ENCODE peak calls at places on chromosomes 13 and 19, in four cellular contexts. U is HepG2, L is GM12878, W is K562. Y is an unnamed sample.

GRCh38 chr13:22506286-22506685 is 674.5 kb upstream of the SGCG start:
- DNase-seq in U (no peak), L (no peak), W (no peak), Y (no peak)

GRCh38 chr13:111186305-111186930 is 71.3 kb downstream of the ARHGEF7 start:
- DNase-seq in U (no peak), L (no peak), W (no peak), Y (no peak)

GRCh38 chr19:51359294-51359693 is 6.9 kb downstream of the ETFB start:
- DNase-seq in U (no peak), L (no peak), W (no peak), Y (peak; percentile 76)

GRCh38 chr13:48489666-48490065 is 43.2 kb downstream of the RCBTB2 start:
- DNase-seq in U (no peak), L (no peak), W (no peak), Y (no peak)

GRCh38 chr13:21033866-21034601 is 27.4 kb downstream of the LATS2 start:
- DNase-seq in U (no peak), L (no peak), W (no peak), Y (no peak)

GRCh38 chr13:111399776-111400505 is 79.5 kb downstream of the TEX29 start:
- DNase-seq in U (no peak), L (no peak), W (no peak), Y (no peak)

GRCh38 chr19:15892012-15892411 is 5.9 kb downstream of the CYP4F2 start:
- DNase-seq in U (no peak), L (no peak), W (no peak), Y (no peak)

GRCh38 chr19:33311326-33311682 is 9.0 kb upstream of the CEBPA start:
- DNase-seq in U (no peak), L (no peak), W (peak; percentile 29), Y (no peak)

GRCh38 chr13:30892966-30893365 is 13.1 kb upstream of the MEDAG start:
- DNase-seq in U (peak; percentile 17), L (no peak), W (peak; percentile 34), Y (peak; percentile 53)

GRCh38 chr13:53778937-53779336 is 750.3 kb downstream of the OLFM4 start:
- DNase-seq in U (no peak), L (no peak), W (no peak), Y (no peak)

GRCh38 chr13:113162783-113163685 is 4.6 kb downstream of the PROZ start:
- DNase-seq in U (no peak), L (no peak), W (no peak), Y (no peak)

GRCh38 chr19:4201798-4202197 is 19.3 kb downstream of the ANKRD24 start:
- DNase-seq in U (no peak), L (no peak), W (no peak), Y (no peak)

GRCh38 chr19:28887920-28888618 is 324.9 kb downstream of the UQCRFS1 start:
- DNase-seq in U (no peak), L (no peak), W (no peak), Y (no peak)

GRCh38 chr13:51357928-51358595 is 18.6 kb downstream of the SERPINE3 start:
- DNase-seq in U (no peak), L (no peak), W (no peak), Y (no peak)

GRCh38 chr19:18306903-18307681 is 15.8 kb downstream of the LSM4 start:
- DNase-seq in U (no peak), L (no peak), W (no peak), Y (no peak)

GRCh38 chr13:79794936-79795335 is 314.0 kb downstream of the NDFIP2 start:
- DNase-seq in U (no peak), L (no peak), W (no peak), Y (no peak)

GRCh38 chr13:87820221-87820620 is 149.1 kb downstream of the SLITRK5 start:
- DNase-seq in U (no peak), L (no peak), W (no peak), Y (no peak)

GRCh38 chr13:49786609-49787008 is 5.9 kb downstream of the KPNA3 start:
- DNase-seq in U (no peak), L (no peak), W (no peak), Y (no peak)

GRCh38 chr13:49789961-49790360 is 2.5 kb downstream of the KPNA3 start:
- DNase-seq in U (no peak), L (no peak), W (peak; percentile 46), Y (no peak)

GRCh38 chr13:49791753-49792549 is 531 bp downstream of the KPNA3 start:
- DNase-seq in U (no peak), L (no peak), W (peak; percentile 52), Y (peak; percentile 29)

GRCh38 chr13:49792550-49793324 is at the start of gene KPNA3:
- DNase-seq in U (peak; percentile 89), L (peak; percentile 85), W (peak; percentile 94), Y (peak; percentile 93)

DNA sequence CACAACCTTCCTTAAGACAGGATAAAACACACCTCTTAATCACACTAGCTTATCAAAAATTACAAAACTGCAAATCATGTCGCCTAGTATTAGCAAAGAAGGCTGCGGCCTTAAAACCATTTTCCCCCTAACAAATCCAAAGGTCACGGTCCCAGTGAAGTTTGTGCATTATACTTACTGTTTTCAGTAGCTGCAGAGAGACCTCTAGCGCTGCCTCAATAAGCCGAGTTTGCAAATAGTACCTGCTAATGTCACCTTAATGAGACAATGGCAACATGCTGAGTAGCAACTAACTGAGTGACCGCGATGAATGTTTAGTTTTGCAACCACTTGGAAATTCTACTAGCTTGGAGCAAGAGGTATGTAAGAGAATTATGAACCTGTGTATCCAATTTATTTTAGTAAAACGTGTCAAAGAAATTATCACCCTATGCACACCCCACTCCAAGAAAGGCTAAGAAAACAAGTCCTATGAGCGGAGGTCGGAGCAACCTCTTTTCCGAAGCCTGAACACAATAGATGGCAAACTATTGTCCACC is 1.2 kb downstream of the KPNA3 start:
- DNase-seq in U (peak; percentile 84), L (peak; percentile 40), W (peak; percentile 55), Y (no peak)
- TF ChIP-seq CEBPB in U (no peak), L (no peak), W (no peak), Y (no peak)

GRCh38 chr19:39676004-39676403 is 20.3 kb downstream of the LGALS16 start:
- DNase-seq in U (no peak), L (peak; percentile 66), W (no peak), Y (peak; percentile 37)

GRCh38 chr19:39672473-39672872 is 16.8 kb downstream of the LGALS16 start:
- DNase-seq in U (no peak), L (no peak), W (no peak), Y (no peak)

GRCh38 chr19:39670998-39671397 is 15.3 kb downstream of the LGALS16 start:
- DNase-seq in U (no peak), L (no peak), W (no peak), Y (no peak)

DNA sequence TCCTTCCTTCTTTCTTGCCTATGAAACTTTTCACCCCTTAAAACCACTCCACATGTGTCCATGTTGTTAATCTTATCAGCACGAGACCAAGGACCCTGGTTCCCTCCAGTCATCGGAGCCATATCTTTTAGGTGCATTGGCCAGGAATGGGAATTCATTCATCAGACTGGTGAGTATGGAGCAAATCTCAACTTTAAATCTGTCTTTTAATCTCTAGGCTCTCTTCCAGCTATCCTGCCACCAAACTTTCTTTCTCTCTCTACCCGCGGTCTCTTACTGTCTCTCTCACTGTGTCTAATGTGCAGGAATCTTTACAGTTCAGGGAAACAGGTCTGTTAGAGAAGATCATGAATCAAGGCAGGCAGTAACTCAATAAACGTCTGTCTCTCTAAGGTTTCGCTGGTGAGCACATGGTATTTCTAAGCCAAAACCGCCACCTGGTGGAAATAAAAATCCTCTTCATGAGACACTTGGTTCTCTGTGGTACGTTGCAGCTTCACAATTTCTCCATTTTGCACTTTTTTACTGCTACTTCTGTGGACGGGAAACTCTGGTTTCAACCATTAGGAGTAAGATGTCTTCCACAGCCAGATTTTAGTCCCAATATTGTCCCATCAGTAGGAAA is 16.1 kb downstream of the LGALS16 start:
- DNase-seq in U (peak; percentile 60), L (no peak), W (peak; percentile 58), Y (peak; percentile 83)
- TF ChIP-seq POLR2AphosphoS2 in U (no peak), L (no peak), W (no peak), Y (no peak)

GRCh38 chr19:10964903-10965302 is 4.1 kb downstream of the SMARCA4 start:
- DNase-seq in U (no peak), L (no peak), W (no peak), Y (no peak)

GRCh38 chr19:10961073-10961762 is 388 bp downstream of the SMARCA4 start:
- DNase-seq in U (no peak), L (no peak), W (peak; percentile 52), Y (no peak)

GRCh38 chr19:10961763-10962536 is 1.1 kb downstream of the SMARCA4 start:
- DNase-seq in U (no peak), L (no peak), W (peak; percentile 33), Y (no peak)

GRCh38 chr19:10963865-10964264 is 3.0 kb downstream of the SMARCA4 start:
- DNase-seq in U (no peak), L (no peak), W (no peak), Y (no peak)

DNA sequence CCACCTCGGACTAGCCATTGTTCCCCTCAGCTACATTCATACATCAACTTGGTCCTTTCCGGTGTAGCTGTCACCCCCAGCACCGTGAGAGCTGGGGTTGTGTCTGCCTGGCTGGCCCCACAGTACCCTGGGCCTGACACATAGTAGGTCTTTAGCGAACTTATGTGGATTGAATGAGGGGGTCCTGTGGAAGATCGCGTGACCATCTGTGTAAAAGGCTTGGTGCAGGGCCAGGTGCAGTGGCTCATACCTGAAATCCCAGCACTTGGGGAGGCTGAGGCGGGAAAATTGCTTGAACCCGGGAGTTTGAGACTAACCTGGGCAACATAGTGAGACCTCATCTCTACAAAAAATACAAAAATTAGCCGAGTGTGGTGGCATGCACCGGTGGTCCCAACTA is 2.0 kb downstream of the SMARCA4 start:
- DNase-seq in U (no peak), L (no peak), W (no peak), Y (no peak)
- TF ChIP-seq MYC in U (no peak), L (no peak), W (no peak), Y (no peak)

DNA sequence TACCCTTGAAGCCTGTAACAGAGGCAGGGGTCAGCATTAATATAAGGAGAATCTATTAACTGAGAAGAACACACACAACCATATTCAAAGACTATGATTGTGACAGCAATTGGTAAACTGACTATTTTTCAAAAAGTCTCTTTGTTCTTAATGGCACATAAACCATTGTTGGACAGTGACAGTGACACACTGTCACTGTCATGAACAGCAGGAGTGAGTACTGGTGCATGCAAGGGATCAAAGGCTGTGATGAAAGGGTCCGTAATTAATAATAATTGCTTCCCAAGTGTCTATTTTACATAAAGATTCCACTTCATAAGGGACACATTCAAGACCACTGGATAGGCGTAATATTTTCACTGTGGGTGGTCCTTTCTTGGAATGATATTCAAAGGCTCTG is 50.8 kb downstream of the LHFPL6 start:
- DNase-seq in U (no peak), L (no peak), W (no peak), Y (no peak)
- TF ChIP-seq CEBPB in U (no peak), L (no peak), W (no peak), Y (no peak)

GRCh38 chr19:35612559-35613321 is at the start of gene HAUS5:
- DNase-seq in U (peak; percentile 83), L (peak; percentile 70), W (peak; percentile 98), Y (peak; percentile 99)
- TF ChIP-seq POLR2AphosphoS2 in U (no peak), L (peak; percentile 38), W (no peak), Y (no peak)

DNA sequence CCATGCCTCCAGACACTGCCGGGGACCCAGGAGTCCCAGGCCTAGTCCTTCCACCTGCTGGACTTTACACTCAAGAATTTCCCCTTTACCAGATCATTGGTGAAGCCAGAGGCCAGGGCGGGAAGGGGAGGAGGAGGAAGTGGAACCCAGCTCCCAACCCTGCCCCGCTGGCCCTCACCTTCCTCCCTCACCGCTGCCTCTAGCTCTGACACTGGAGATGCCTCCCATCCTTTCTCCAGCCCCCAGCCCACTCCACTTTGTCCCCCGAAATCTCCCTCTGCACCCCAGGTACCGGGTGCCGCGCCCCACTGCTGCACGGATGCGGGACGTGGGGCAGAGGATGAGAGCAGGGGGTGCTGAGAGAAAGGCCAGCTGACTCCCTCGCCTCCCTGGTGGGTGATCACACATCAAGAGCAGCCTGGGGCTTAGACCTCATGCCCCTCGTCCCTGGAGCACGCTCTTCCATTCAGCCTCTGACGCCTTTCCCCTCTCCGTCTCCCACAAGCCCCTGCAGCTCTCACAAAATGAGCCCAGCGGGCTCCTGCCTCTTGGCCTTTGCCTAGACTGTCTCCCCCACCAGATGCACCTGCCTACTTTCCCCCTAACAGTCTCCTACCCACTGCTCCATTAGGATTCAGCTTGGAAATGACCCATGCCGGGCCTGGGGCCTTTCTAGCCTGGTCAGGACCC is at the start of gene PTPRH:
- DNase-seq in U (no peak), L (no peak), W (no peak), Y (peak; percentile 73)
- TF ChIP-seq MYC in U (peak; percentile 49), L (no peak), W (no peak), Y (no peak)

Y was measured in A549.